ENCODE peak calls at places on chromosomes 11 and 22, in nine cellular contexts. J, T, W, O, X, I, K, V and C are unnamed samples.

GRCh38 chr22:32801436-32802290 is at the start of gene TIMP3:
- DNase-seq in V (peak), K (peak), O (peak), J (peak), X (peak), T (no peak), I (no peak), W (peak), C (peak)

GRCh38 chr22:48209473-48210271 is 1447.2 kb downstream of the TBC1D22A start:
- DNase-seq in K (no peak), O (no peak), T (no peak), I (no peak), J (no peak), X (no peak), V (no peak), W (no peak), C (no peak)

GRCh38 chr11:17721242-17721999 is 2.0 kb downstream of the MYOD1 start:
- DNase-seq in K (no peak), X (no peak), T (no peak), V (no peak), I (no peak), O (no peak), J (no peak), W (no peak), C (no peak)

GRCh38 chr11:44774131-44774530 is 47.4 kb downstream of the TSPAN18 start:
- DNase-seq in X (no peak), I (no peak), J (peak), T (no peak), O (no peak), W (no peak), V (no peak), K (no peak), C (peak)

GRCh38 chr11:128379587-128380279 is 207.6 kb downstream of the ETS1 start:
- DNase-seq in V (no peak), X (no peak), I (no peak), O (no peak), T (peak), J (no peak), W (no peak), K (peak), C (no peak)

GRCh38 chr11:120194166-120194565 is 16.7 kb upstream of the OAF start:
- DNase-seq in T (no peak), J (no peak), W (no peak), I (no peak), O (no peak), X (no peak), K (no peak), V (no peak), C (no peak)

GRCh38 chr22:49012695-49013094 is 815.0 kb downstream of the BRD1 start:
- DNase-seq in K (no peak), T (no peak), O (no peak), V (no peak), X (peak), I (no peak), J (no peak), W (no peak), C (peak)

GRCh38 chr11:7759010-7759409 is 37.7 kb downstream of the OR5P2 start:
- DNase-seq in X (no peak), O (no peak), T (no peak), V (no peak), I (no peak), J (no peak), K (no peak), W (no peak), C (no peak)

GRCh38 chr11:86969258-86969657 is 14.1 kb upstream of the FZD4 start:
- DNase-seq in X (no peak), W (no peak), J (no peak), V (no peak), K (no peak), O (no peak), T (no peak), I (no peak), C (no peak)

GRCh38 chr11:10522921-10523320 is 18.1 kb downstream of the RNF141 start:
- DNase-seq in K (peak), O (no peak), J (no peak), V (no peak), I (no peak), X (no peak), T (no peak), W (no peak), C (no peak)

GRCh38 chr22:22578702-22579424 is 19.8 kb upstream of the PRAME start:
- DNase-seq in O (peak), V (peak), X (no peak), I (no peak), K (peak), W (peak), T (no peak), J (peak), C (no peak)

GRCh38 chr11:67999704-68000103 is 4.2 kb downstream of the UNC93B1 start:
- DNase-seq in J (no peak), W (no peak), T (no peak), O (no peak), I (no peak), K (no peak), V (no peak), X (no peak), C (no peak)

GRCh38 chr11:93348931-93349330 is 18.4 kb downstream of the DEUP1 start:
- DNase-seq in T (no peak), K (no peak), I (no peak), W (no peak), X (no peak), V (no peak), J (no peak), O (no peak), C (no peak)

GRCh38 chr11:18312663-18313420 is 9.1 kb downstream of the HPS5 start:
- DNase-seq in J (no peak), K (peak), W (peak), X (no peak), I (peak), V (peak), O (peak), T (no peak), C (no peak)

GRCh38 chr22:34493471-34493870 is 572.5 kb upstream of the ISX start:
- DNase-seq in V (no peak), X (no peak), O (no peak), W (no peak), K (no peak), J (no peak), I (no peak), T (no peak), C (no peak)

GRCh38 chr11:74726547-74727182 is 4.6 kb downstream of the CHRDL2 start:
- DNase-seq in V (peak), I (peak), W (peak), K (peak), J (peak), X (no peak), O (peak), T (peak), C (peak)

GRCh38 chr11:32113637-32114203 is 22.8 kb downstream of the RCN1 start:
- DNase-seq in I (no peak), V (no peak), O (no peak), W (no peak), T (no peak), K (no peak), X (no peak), J (no peak), C (no peak)

GRCh38 chr11:40032331-40032730 is 1427.1 kb downstream of the LRRC4C start:
- DNase-seq in J (no peak), K (no peak), O (no peak), T (no peak), W (no peak), I (no peak), V (no peak), X (no peak), C (no peak)

GRCh38 chr11:76807206-76807875 is 24.2 kb downstream of the TSKU start:
- DNase-seq in J (peak), O (peak), W (peak), V (peak), I (no peak), T (peak), K (peak), X (no peak), C (peak)

GRCh38 chr11:114296190-114296978 is at the start of gene NNMT:
- DNase-seq in W (peak), O (peak), I (peak), J (peak), T (no peak), X (no peak), K (peak), V (peak), C (peak)

GRCh38 chr22:17347724-17348123 is 21.5 kb upstream of the CECR2 start:
- DNase-seq in K (no peak), T (no peak), W (no peak), I (no peak), J (no peak), V (no peak), O (no peak), X (no peak), C (no peak)

GRCh38 chr11:57800444-57801184 is 39.0 kb downstream of the CTNND1 start:
- DNase-seq in O (peak), W (peak), I (no peak), T (peak), J (no peak), K (peak), X (no peak), V (peak), C (no peak)

GRCh38 chr22:43308451-43309235 is 34.5 kb downstream of the SCUBE1 start:
- DNase-seq in J (no peak), K (no peak), I (no peak), T (no peak), X (no peak), O (no peak), W (no peak), V (no peak), C (no peak)

GRCh38 chr11:65934014-65934413 is 11.3 kb upstream of the TSGA10IP start:
- DNase-seq in O (peak), X (no peak), V (no peak), I (no peak), W (no peak), J (no peak), T (no peak), K (no peak), C (no peak)

GRCh38 chr22:21865041-21865440 is 2.4 kb downstream of the MAPK1 start:
- DNase-seq in V (peak), X (no peak), I (peak), W (peak), J (peak), K (peak), T (no peak), O (peak), C (peak)

GRCh38 chr22:24772493-24773220 is 1.9 kb downstream of the PIWIL3 start:
- DNase-seq in V (peak), X (no peak), W (peak), T (no peak), I (no peak), J (no peak), K (peak), O (peak), C (no peak)
- TF ChIP-seq CTCF in V (peak), X (no peak), W (peak), T (no peak), I (peak), J (no peak), K (peak), O (peak), C (peak)

GRCh38 chr22:50030315-50031188 is 18.0 kb upstream of the IL17REL start:
- DNase-seq in T (peak), W (peak), J (peak), O (peak), X (no peak), V (peak), K (peak), I (no peak), C (peak)
- H3K4me3 ChIP-seq in T (no peak), W (no peak), J (no peak), O (no peak), X (no peak), V (no peak), K (no peak), I (no peak), C (no peak)

DNA sequence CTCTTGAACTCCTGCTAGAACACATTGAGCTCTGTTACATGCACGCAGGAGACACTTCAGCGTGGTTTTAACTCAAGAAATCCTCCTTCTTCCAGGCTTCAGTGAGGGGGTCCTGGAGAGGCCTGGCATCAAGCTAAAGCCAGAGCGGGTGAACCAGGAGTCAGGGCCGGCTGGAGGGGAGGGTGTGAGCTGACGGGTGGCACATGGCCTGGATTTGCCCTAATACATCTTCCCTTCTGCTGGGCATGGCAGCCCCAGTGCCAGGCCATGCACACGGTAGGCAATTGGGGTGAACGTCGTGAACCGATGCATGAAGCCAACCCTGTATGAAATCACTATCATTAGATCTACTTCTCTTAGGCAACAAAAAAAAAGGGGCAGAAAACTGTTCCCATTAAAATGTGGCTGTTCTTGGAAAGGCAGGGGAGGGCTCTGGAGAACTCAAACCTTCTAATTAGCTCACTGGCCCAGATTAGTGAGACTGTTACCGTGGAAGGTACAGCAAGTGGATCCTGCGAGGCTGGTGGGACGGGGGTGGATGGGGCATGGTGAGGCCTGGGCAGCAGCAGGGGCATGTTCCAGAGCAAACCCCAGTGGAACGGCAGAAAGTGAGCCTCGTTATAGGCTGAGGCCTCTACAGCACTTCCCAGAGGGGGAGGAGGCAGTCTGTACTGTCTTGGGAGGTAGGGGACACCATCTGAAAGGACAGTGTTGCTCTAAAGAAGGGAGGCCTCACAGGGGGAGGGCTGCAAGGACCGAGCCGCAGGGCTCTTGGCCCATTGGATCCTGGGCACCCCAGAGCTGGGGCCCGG is 10.6 kb downstream of the IFT27 start:
- DNase-seq in X (no peak), J (no peak), O (no peak), K (no peak), W (no peak), T (no peak), V (no peak), I (no peak), C (no peak)
- TF ChIP-seq CTCF in X (no peak), J (no peak), O (no peak), K (no peak), W (no peak), T (no peak), V (no peak), I (no peak), C (no peak)

DNA sequence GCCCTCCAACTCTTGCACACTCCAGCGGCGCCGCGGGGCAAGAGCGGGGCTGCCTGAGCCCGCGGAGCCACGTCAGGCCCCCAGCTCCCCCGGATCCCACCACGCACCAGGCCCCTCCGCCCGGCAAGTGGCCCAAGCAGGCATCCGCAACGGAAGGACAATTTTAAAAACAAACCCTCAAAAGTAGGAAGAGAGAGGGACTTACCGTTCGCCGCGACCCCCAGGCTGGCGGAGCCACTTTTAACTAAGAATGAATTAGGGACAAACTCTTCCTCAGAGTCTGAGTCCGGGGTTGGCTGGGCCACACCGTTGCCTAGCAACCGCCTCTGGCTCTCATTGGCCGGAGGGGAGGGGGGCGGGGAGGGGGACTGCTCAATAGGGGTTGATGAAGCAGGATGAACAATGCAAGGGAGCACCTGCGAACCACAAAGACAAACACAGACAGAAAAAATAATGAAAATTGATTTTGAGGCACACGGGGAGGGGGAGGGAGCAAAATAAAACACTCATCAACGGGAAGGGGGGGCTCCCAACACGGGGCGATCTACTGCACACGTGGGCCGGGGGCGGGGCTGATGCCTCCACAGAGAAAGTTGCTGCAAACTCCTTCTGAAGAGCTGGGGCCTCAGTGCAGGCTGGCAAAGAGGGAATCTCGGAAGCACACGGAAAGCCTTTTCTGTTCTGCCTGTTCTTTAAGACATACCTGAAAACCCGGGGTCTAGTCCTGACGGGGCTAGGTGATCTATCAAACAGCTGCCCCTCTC is 387.5 kb upstream of the NARS2 start:
- DNase-seq in I (no peak), X (no peak), J (no peak), O (peak), V (peak), W (peak), T (no peak), K (peak), C (peak)
- H3K4me3 ChIP-seq in I (no peak), X (peak), J (no peak), O (no peak), V (peak), W (peak), T (no peak), K (peak), C (peak)